ENCODE peak calls at places on chromosome 21, in eight cellular contexts. V, U, A, J, F, Q, N and I are unnamed samples.

GRCh38 chr21:39802226-39802625 is 57.2 kb downstream of the IGSF5 start:
- DNase-seq in V (no peak), U (no peak), A (no peak), J (no peak), F (no peak), Q (no peak), N (no peak), I (no peak)

GRCh38 chr21:45318556-45319341 is 31.1 kb upstream of the POFUT2 start:
- DNase-seq in V (peak; percentile 88), U (no peak), A (no peak), J (no peak), F (no peak), Q (no peak), N (no peak), I (no peak)

GRCh38 chr21:46627726-46628125 is 7.7 kb upstream of the PRMT2 start:
- DNase-seq in V (no peak), U (no peak), A (no peak), J (no peak), F (no peak), Q (no peak), N (no peak), I (no peak)

GRCh38 chr21:42111470-42111743 is 40.3 kb downstream of the UMODL1 start:
- DNase-seq in V (no peak), U (no peak), A (no peak), J (no peak), F (no peak), Q (no peak), N (no peak), I (no peak)

GRCh38 chr21:31222142-31222541 is 121.9 kb downstream of the TIAM1 start:
- DNase-seq in V (no peak), U (no peak), A (no peak), J (no peak), F (no peak), Q (no peak), N (peak; percentile 23), I (peak; percentile 50)

GRCh38 chr21:36883532-36884486 is 82.7 kb downstream of the HLCS start:
- DNase-seq in V (no peak), U (no peak), A (no peak), J (no peak), F (no peak), Q (no peak), N (no peak), I (no peak)

GRCh38 chr21:41616063-41616591 is 108.2 kb upstream of the TMPRSS2 start:
- DNase-seq in V (no peak), U (no peak), A (peak; percentile 59), J (no peak), F (no peak), Q (no peak), N (no peak), I (peak; percentile 16)

GRCh38 chr21:31343680-31344480 is at the start of gene TIAM1:
- DNase-seq in V (no peak), U (peak; percentile 50), A (peak; percentile 30), J (no peak), F (peak; percentile 79), Q (peak; percentile 71), N (peak; percentile 58), I (peak; percentile 78)

GRCh38 chr21:33896691-33897090 is 18.9 kb downstream of the ATP5PO start:
- DNase-seq in V (no peak), U (no peak), A (no peak), J (no peak), F (no peak), Q (no peak), N (no peak), I (no peak)

GRCh38 chr21:35528109-35529042 is 479.3 kb upstream of the RUNX1 start:
- DNase-seq in V (peak; percentile 24), U (peak; percentile 48), A (no peak), J (no peak), F (peak; percentile 45), Q (no peak), N (peak; percentile 4), I (peak; percentile 34)

GRCh38 chr21:42844411-42845113 is 34.8 kb downstream of the WDR4 start:
- DNase-seq in V (no peak), U (no peak), A (peak; percentile 62), J (no peak), F (no peak), Q (no peak), N (peak; percentile 54), I (peak; percentile 68)

GRCh38 chr21:15552914-15553491 is 176.8 kb upstream of the USP25 start:
- DNase-seq in V (no peak), U (no peak), A (no peak), J (no peak), F (no peak), Q (peak; percentile 45), N (no peak), I (no peak)

GRCh38 chr21:26169611-26170470 is 729 bp downstream of the APP start:
- DNase-seq in V (no peak), U (peak; percentile 50), A (peak; percentile 38), J (no peak), F (peak; percentile 61), Q (peak; percentile 64), N (peak; percentile 80), I (peak; percentile 70)

GRCh38 chr21:44925027-44925755 is 4.5 kb upstream of the ITGB2 start:
- DNase-seq in V (no peak), U (no peak), A (no peak), J (peak; percentile 42), F (no peak), Q (no peak), N (no peak), I (no peak)

GRCh38 chr21:42280356-42281195 is 34.6 kb downstream of the TFF3 start:
- DNase-seq in V (no peak), U (no peak), A (no peak), J (no peak), F (no peak), Q (no peak), N (no peak), I (no peak)

GRCh38 chr21:42061195-42061865 is 9.8 kb upstream of the UMODL1 start:
- DNase-seq in V (no peak), U (peak; percentile 33), A (no peak), J (no peak), F (peak; percentile 64), Q (no peak), N (peak; percentile 50), I (peak; percentile 71)

GRCh38 chr21:37237346-37237745 is 29.8 kb downstream of the VPS26C start:
- DNase-seq in V (no peak), U (no peak), A (no peak), J (no peak), F (no peak), Q (no peak), N (no peak), I (no peak)

GRCh38 chr21:34372321-34372720 is 3.0 kb upstream of the SMIM11 start:
- DNase-seq in V (no peak), U (no peak), A (no peak), J (no peak), F (no peak), Q (no peak), N (no peak), I (no peak)

GRCh38 chr21:41640756-41641509 is 125.9 kb downstream of the RIPK4 start:
- DNase-seq in V (no peak), U (no peak), A (no peak), J (no peak), F (no peak), Q (no peak), N (no peak), I (no peak)

GRCh38 chr21:44989943-44990780 is 50.3 kb downstream of the SLX9 start:
- DNase-seq in V (no peak), U (no peak), A (no peak), J (no peak), F (no peak), Q (no peak), N (no peak), I (no peak)

GRCh38 chr21:43187715-43188114 is 18.9 kb downstream of the CRYAA start:
- DNase-seq in V (no peak), U (no peak), A (no peak), J (no peak), F (no peak), Q (no peak), N (no peak), I (no peak)

GRCh38 chr21:45640888-45641479 is 2.5 kb upstream of the PCBP3 start:
- DNase-seq in V (no peak), U (no peak), A (no peak), J (no peak), F (no peak), Q (peak; percentile 77), N (no peak), I (no peak)

GRCh38 chr21:29477347-29477746 is 178.6 kb downstream of the BACH1 start:
- DNase-seq in V (no peak), U (no peak), A (no peak), J (no peak), F (no peak), Q (no peak), N (no peak), I (no peak)

GRCh38 chr21:27168084-27168483 is 201.2 kb upstream of the ADAMTS5 start:
- DNase-seq in V (no peak), U (no peak), A (no peak), J (no peak), F (no peak), Q (no peak), N (no peak), I (no peak)

GRCh38 chr21:40176732-40177131 is 309.5 kb downstream of the PCP4 start:
- DNase-seq in V (no peak), U (no peak), A (no peak), J (no peak), F (no peak), Q (no peak), N (peak; percentile 34), I (peak; percentile 30)

GRCh38 chr21:29145354-29145782 is 14.9 kb downstream of the MAP3K7CL start:
- DNase-seq in V (peak; percentile 13), U (no peak), A (no peak), J (no peak), F (no peak), Q (no peak), N (peak; percentile 38), I (peak; percentile 63)

GRCh38 chr21:28436286-28436932 is 556.3 kb downstream of the LTN1 start:
- DNase-seq in V (no peak), U (no peak), A (no peak), J (no peak), F (no peak), Q (no peak), N (no peak), I (no peak)